ENCODE peak calls at places on chromosome 11, in five cellular contexts. A is aorta, N is body of pancreas, J is upper lobe of left lung, L is lower lobe of right lung. B is an unnamed sample.
A peak's percentile ranks its signal among the peaks of the same experiment; 100 is the strongest.

GRCh38 chr11:100247701-100248100 is 439.4 kb upstream of the ARHGAP42 start:
- ATAC-seq in L (no peak), J (no peak), A (no peak), N (no peak), B (no peak)

GRCh38 chr11:19974886-19975285 is 185.4 kb downstream of the DBX1 start:
- ATAC-seq in A (no peak), N (no peak), J (no peak), L (no peak), B (no peak)

GRCh38 chr11:73187854-73188253 is 30.2 kb upstream of the P2RY2 start:
- ATAC-seq in J (no peak), L (no peak), N (no peak), A (no peak), B (no peak)

GRCh38 chr11:19672591-19673206 is 39.9 kb upstream of the NAV2 start:
- ATAC-seq in L (no peak), J (no peak), N (no peak), A (no peak), B (no peak)

GRCh38 chr11:79101736-79102135 is 339.1 kb downstream of the TENM4 start:
- ATAC-seq in L (no peak), J (no peak), A (no peak), N (peak; percentile 70), B (no peak)

GRCh38 chr11:119612814-119613213 is 116.2 kb downstream of the NECTIN1 start:
- ATAC-seq in N (no peak), L (no peak), A (no peak), J (no peak), B (no peak)

GRCh38 chr11:73249858-73250773 is 22.0 kb upstream of the P2RY6 start:
- ATAC-seq in N (no peak), L (no peak), J (no peak), A (no peak), B (no peak)

GRCh38 chr11:1382831-1383607 is 6.7 kb upstream of the BRSK2 start:
- ATAC-seq in L (peak; percentile 93), A (peak; percentile 90), J (peak; percentile 94), N (peak; percentile 87), B (peak; percentile 94)

GRCh38 chr11:46375392-46376101 is 5.9 kb upstream of the MDK start:
- ATAC-seq in J (no peak), A (no peak), N (no peak), L (no peak), B (no peak)

GRCh38 chr11:1534682-1535081 is 37.4 kb downstream of the DUSP8 start:
- ATAC-seq in J (peak; percentile 47), N (no peak), L (no peak), A (no peak), B (no peak)

GRCh38 chr11:7413961-7414728 is 71.2 kb upstream of the OLFML1 start:
- ATAC-seq in J (no peak), N (peak; percentile 38), A (no peak), L (no peak), B (no peak)

GRCh38 chr11:9313648-9314290 is 624 bp downstream of the TMEM41B start:
- ATAC-seq in N (peak; percentile 7), A (peak; percentile 64), L (peak; percentile 42), J (peak; percentile 35), B (peak; percentile 7)

GRCh38 chr11:83011333-83012167 is 60.1 kb downstream of the RAB30 start:
- ATAC-seq in A (no peak), N (no peak), J (no peak), L (no peak), B (no peak)

GRCh38 chr11:7851391-7851790 is 54.6 kb upstream of the OR5P2 start:
- ATAC-seq in N (no peak), J (no peak), L (no peak), A (no peak), B (no peak)

GRCh38 chr11:74615311-74615710 is 22.9 kb downstream of the POLD3 start:
- ATAC-seq in A (no peak), L (peak; percentile 9), J (no peak), N (no peak), B (no peak)

GRCh38 chr11:117827521-117828511 is 3.3 kb upstream of the FXYD2 start:
- ATAC-seq in A (no peak), N (no peak), J (no peak), L (no peak), B (no peak)

GRCh38 chr11:22671751-22672150 is 5.3 kb downstream of the GAS2 start:
- ATAC-seq in N (no peak), A (no peak), J (no peak), L (no peak), B (no peak)

GRCh38 chr11:96013459-96014213 is 89.7 kb upstream of the MTMR2 start:
- ATAC-seq in L (no peak), J (no peak), A (no peak), N (no peak), B (no peak)

GRCh38 chr11:61652135-61652534 is 28.1 kb upstream of the DAGLA start:
- ATAC-seq in L (no peak), J (no peak), A (no peak), N (no peak), B (no peak)

GRCh38 chr11:17635551-17635938 is 83.8 kb upstream of the MYOD1 start:
- ATAC-seq in A (no peak), L (no peak), N (no peak), J (no peak), B (no peak)

GRCh38 chr11:106961518-106961917 is 56.8 kb downstream of the GUCY1A2 start:
- ATAC-seq in L (peak; percentile 39), A (no peak), J (no peak), N (no peak), B (no peak)

GRCh38 chr11:58845342-58845741 is 838 bp upstream of the GLYATL2 start:
- ATAC-seq in J (no peak), N (no peak), L (no peak), A (no peak), B (no peak)

GRCh38 chr11:8584096-8584495 is 9.9 kb downstream of the STK33 start:
- ATAC-seq in N (no peak), A (no peak), L (peak; percentile 47), J (no peak), B (no peak)

GRCh38 chr11:82988936-82989627 is 82.6 kb downstream of the RAB30 start:
- ATAC-seq in N (no peak), A (no peak), L (no peak), J (no peak), B (no peak)

GRCh38 chr11:129346916-129347315 is 28.7 kb upstream of the BARX2 start:
- ATAC-seq in N (no peak), L (no peak), J (no peak), A (no peak), B (no peak)

GRCh38 chr11:120546312-120547205 is 35.0 kb downstream of the GRIK4 start:
- ATAC-seq in L (peak; percentile 64), A (peak; percentile 72), J (peak; percentile 77), N (peak; percentile 19), B (peak; percentile 74)

DNA sequence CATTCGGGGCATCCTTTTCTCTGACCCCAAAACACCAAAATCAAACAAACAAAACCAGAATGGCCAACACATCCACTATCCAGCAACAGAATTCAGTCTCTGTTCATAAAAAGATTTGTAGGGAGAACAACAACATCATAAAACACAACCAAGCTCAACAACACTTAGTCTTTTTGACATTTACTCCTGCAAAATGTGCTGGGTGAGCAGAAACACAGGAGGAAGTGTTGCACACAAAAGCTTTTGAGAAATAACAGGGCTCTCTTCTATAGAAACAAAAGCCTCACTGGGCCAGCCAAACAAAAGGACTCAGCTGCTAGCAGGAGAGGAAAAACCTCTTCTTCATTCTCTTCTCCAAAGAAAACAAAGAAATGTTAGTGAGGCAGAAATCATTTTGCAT is 736.1 kb upstream of the CCDC90B start:
- ATAC-seq in N (no peak), J (no peak), A (no peak), L (no peak), B (no peak)
- H3K27ac ChIP-seq in N (no peak overlapping the region), J (no peak overlapping the region), A (no peak overlapping the region), L (no peak overlapping the region), B (peak overlapping the region; percentile 13)

DNA sequence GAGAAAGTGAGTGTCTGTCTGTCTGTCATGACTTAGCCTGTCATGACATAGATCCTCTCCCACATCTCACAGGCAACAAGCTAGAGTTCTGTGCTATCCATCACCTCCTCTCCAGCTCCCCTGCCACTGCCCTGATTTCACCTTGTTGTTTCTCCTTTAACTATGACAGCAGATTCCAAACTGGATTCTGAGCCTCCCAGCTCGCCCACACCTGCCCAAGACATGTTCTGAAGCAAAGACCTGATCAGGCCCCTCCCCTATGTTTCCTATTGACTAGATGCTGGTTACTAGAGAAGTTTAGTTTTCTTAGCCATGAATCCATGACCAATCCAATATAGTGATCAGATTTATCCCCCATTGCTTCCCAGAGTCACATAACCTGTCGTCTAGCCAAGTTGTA is 15.4 kb downstream of the PRSS23 start:
- ATAC-seq in L (no peak), N (no peak), J (no peak), A (no peak), B (no peak)
- H3K27ac ChIP-seq in L (no peak overlapping the region), N (no peak overlapping the region), J (no peak overlapping the region), A (peak overlapping the region; percentile 72), B (peak overlapping the region; percentile 22)

GRCh38 chr11:2575611-2576051 is 124.2 kb downstream of the KCNQ1OT1 start:
- ATAC-seq in J (no peak), A (no peak), N (no peak), L (no peak), B (no peak)

GRCh38 chr11:2572491-2573239 is 127.1 kb downstream of the KCNQ1OT1 start:
- ATAC-seq in N (no peak), J (no peak), L (no peak), A (peak; percentile 2), B (no peak)

GRCh38 chr11:2573240-2574042 is 126.4 kb downstream of the KCNQ1OT1 start:
- ATAC-seq in N (no peak), J (no peak), L (no peak), A (no peak), B (no peak)

GRCh38 chr11:2574553-2575535 is 125.0 kb downstream of the KCNQ1OT1 start:
- ATAC-seq in L (no peak), N (no peak), J (no peak), A (no peak), B (no peak)

DNA sequence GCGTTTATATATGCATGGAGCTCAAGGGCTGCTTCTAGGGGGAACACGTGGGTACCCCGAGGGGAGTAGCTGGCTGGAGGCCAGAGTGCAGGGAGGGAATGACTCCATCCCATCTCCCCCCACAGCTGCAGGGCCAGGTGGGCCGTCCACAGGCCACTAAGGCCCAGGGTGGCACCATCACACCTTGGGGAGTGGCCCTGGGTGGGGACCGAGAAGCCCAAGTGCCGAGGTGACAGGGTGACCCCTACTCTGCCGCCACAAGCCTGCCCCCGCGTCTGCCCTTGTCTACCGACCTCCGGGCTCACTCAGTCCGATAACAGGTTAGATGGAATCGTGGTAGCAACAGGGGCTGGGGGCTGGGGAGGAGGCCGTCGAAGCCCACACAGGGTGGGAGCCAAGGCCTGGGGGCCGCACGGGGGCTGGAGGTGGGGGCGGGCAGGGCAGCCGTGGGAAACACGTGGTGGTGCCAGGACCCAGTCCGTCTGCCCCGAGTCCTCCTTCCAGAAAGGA is 125.7 kb downstream of the KCNQ1OT1 start:
- ATAC-seq in L (no peak), A (no peak), N (no peak), J (no peak), B (no peak)
- H3K27ac ChIP-seq in L (no peak overlapping the region), A (no peak overlapping the region), N (no peak overlapping the region), J (no peak overlapping the region), B (no peak overlapping the region)

GRCh38 chr11:69645801-69646492 is 5.0 kb downstream of the CCND1 start:
- ATAC-seq in A (no peak), J (no peak), L (no peak), N (no peak), B (no peak)

GRCh38 chr11:69644962-69645675 is 4.2 kb downstream of the CCND1 start:
- ATAC-seq in N (no peak), J (no peak), L (no peak), A (no peak), B (no peak)

GRCh38 chr11:69647761-69648497 is 7.0 kb downstream of the CCND1 start:
- ATAC-seq in A (no peak), J (no peak), L (no peak), N (no peak), B (no peak)

GRCh38 chr11:69647349-69647748 is 6.4 kb downstream of the CCND1 start:
- ATAC-seq in J (no peak), L (no peak), A (no peak), N (no peak), B (no peak)

GRCh38 chr11:69646493-69647201 is 5.7 kb downstream of the CCND1 start:
- ATAC-seq in N (no peak), L (no peak), J (no peak), A (no peak), B (no peak)
- H3K27ac ChIP-seq in N (peak overlapping the region; percentile 79), L (no peak overlapping the region), J (no peak overlapping the region), A (no peak overlapping the region), B (peak overlapping the region; percentile 96)

B was measured in gastroesophageal sphincter.